ENCODE peak calls at places on chromosomes 13 and 19, in five cellular contexts. Q is stimulated activated CD4-positive, alpha-beta T cell treated with anti-CD3 and anti-CD28 coated beads, Interleukin-4, amount 100 ng/mL, for 48 hours; S is GM13976; Y is cardiac muscle cell; Z is activated CD4-positive, CD25-positive, alpha-beta regulatory T cell treated with anti-CD3 and anti-CD28 coated beads, Interleukin-2, amount 50 U/mL, for 72 hours. E is an unnamed sample.

GRCh38 chr13:83211301-83211700 is 671.0 kb downstream of the SLITRK1 start:
- DNase-seq in Q (no peak), S (no peak), Y (no peak), Z (no peak), E (no peak)

GRCh38 chr13:38900188-38900587 is 90.4 kb downstream of the STOML3 start:
- DNase-seq in Q (no peak), S (no peak), Y (peak; percentile 10), Z (no peak), E (no peak)

GRCh38 chr13:24135674-24136300 is 24.7 kb upstream of the SPATA13 start:
- DNase-seq in Q (no peak), S (no peak), Y (no peak), Z (no peak), E (peak; percentile 7)

GRCh38 chr19:3516675-3517207 is 10.6 kb downstream of the FZR1 start:
- DNase-seq in Q (no peak), S (no peak), Y (no peak), Z (no peak), E (no peak)

GRCh38 chr19:39970424-39970673 is 616 bp upstream of the PSMC4 start:
- DNase-seq in Q (no peak), S (no peak), Y (no peak), Z (no peak), E (no peak)

GRCh38 chr13:85616275-85616674 is 182.9 kb downstream of the SLITRK6 start:
- DNase-seq in Q (no peak), S (no peak), Y (no peak), Z (no peak), E (no peak)

GRCh38 chr19:14775855-14776254 is 2.5 kb downstream of the ADGRE2 start:
- DNase-seq in Q (no peak), S (peak; percentile 56), Y (no peak), Z (no peak), E (no peak)

GRCh38 chr19:15640294-15640903 is at the start of gene CYP4F3:
- DNase-seq in Q (no peak), S (no peak), Y (no peak), Z (no peak), E (peak; percentile 94)

GRCh38 chr13:113845055-113845454 is 18.8 kb downstream of the GAS6 start:
- DNase-seq in Q (no peak), S (no peak), Y (no peak), Z (no peak), E (no peak)

GRCh38 chr13:27857271-27857670 is 62.5 kb upstream of the PDX1 start:
- DNase-seq in Q (no peak), S (no peak), Y (no peak), Z (no peak), E (no peak)

GRCh38 chr13:20553309-20553708 is 13.6 kb upstream of the IFT88 start:
- DNase-seq in Q (no peak), S (no peak), Y (no peak), Z (no peak), E (no peak)

GRCh38 chr13:101880581-101880980 is 428.1 kb downstream of the ITGBL1 start:
- DNase-seq in Q (no peak), S (no peak), Y (no peak), Z (no peak), E (no peak)

GRCh38 chr13:29925457-29925856 is 75.0 kb upstream of the UBL3 start:
- DNase-seq in Q (no peak), S (no peak), Y (peak; percentile 70), Z (no peak), E (peak; percentile 45)

GRCh38 chr19:13959962-13960862 is 7.9 kb downstream of the DCAF15 start:
- DNase-seq in Q (no peak), S (no peak), Y (no peak), Z (no peak), E (no peak)

GRCh38 chr13:46660408-46660807 is 107.4 kb downstream of the LRCH1 start:
- DNase-seq in Q (no peak), S (no peak), Y (no peak), Z (no peak), E (no peak)

GRCh38 chr19:34847393-34847792 is 74.4 kb upstream of the ZNF599 start:
- DNase-seq in Q (no peak), S (no peak), Y (no peak), Z (no peak), E (no peak)

GRCh38 chr19:12868540-12869112 is 12.6 kb downstream of the DNASE2 start:
- DNase-seq in Q (no peak), S (peak; percentile 62), Y (no peak), Z (no peak), E (no peak)

GRCh38 chr19:18194554-18195238 is 1.7 kb downstream of the MPV17L2 start:
- DNase-seq in Q (no peak), S (no peak), Y (peak; percentile 35), Z (no peak), E (no peak)

GRCh38 chr13:43942301-43942700 is 62.6 kb downstream of the LACC1 start:
- DNase-seq in Q (no peak), S (no peak), Y (no peak), Z (no peak), E (no peak)

E was measured in H4.